ENCODE peak calls at places on chromosomes 1 and 21, in six cellular contexts. One of them, this sample, is unnamed.

GRCh38 chr1:47755368-47755990 is 241.7 kb downstream of the TRABD2B start:
- DNase-seq in activated effector memory CD4-positive, alpha-beta T cell treated with Interleukin-2 at 50 U/mL for 16 hours: no peak
- DNase-seq in bronchial epithelial cell: peak; percentile 8
- DNase-seq in ecto neural progenitor cell: peak; percentile 72
- DNase-seq in upper lobe of right lung: no peak
- DNase-seq in non-pigmented ciliary epithelial cell: no peak
- DNase-seq in this sample: no peak

GRCh38 chr1:204447736-204448135 is 36.1 kb upstream of the PPP1R15B start:
- DNase-seq in bronchial epithelial cell: no peak
- DNase-seq in upper lobe of right lung: no peak
- DNase-seq in non-pigmented ciliary epithelial cell: no peak
- DNase-seq in activated effector memory CD4-positive, alpha-beta T cell treated with Interleukin-2 at 50 U/mL for 16 hours: no peak
- DNase-seq in ecto neural progenitor cell: no peak
- DNase-seq in this sample: no peak

GRCh38 chr21:29991624-29992023 is 51.8 kb upstream of the GRIK1 start:
- DNase-seq in upper lobe of right lung: no peak
- DNase-seq in non-pigmented ciliary epithelial cell: no peak
- DNase-seq in activated effector memory CD4-positive, alpha-beta T cell treated with Interleukin-2 at 50 U/mL for 16 hours: no peak
- DNase-seq in ecto neural progenitor cell: peak; percentile 51
- DNase-seq in bronchial epithelial cell: no peak
- DNase-seq in this sample: no peak

GRCh38 chr21:22201669-22202068 is 1203.5 kb downstream of the NCAM2 start:
- DNase-seq in activated effector memory CD4-positive, alpha-beta T cell treated with Interleukin-2 at 50 U/mL for 16 hours: no peak
- DNase-seq in non-pigmented ciliary epithelial cell: no peak
- DNase-seq in ecto neural progenitor cell: no peak
- DNase-seq in bronchial epithelial cell: no peak
- DNase-seq in upper lobe of right lung: no peak
- DNase-seq in this sample: no peak

GRCh38 chr1:167474191-167474641 is 44.1 kb downstream of the CD247 start:
- DNase-seq in bronchial epithelial cell: no peak
- DNase-seq in upper lobe of right lung: peak; percentile 13
- DNase-seq in activated effector memory CD4-positive, alpha-beta T cell treated with Interleukin-2 at 50 U/mL for 16 hours: no peak
- DNase-seq in ecto neural progenitor cell: no peak
- DNase-seq in non-pigmented ciliary epithelial cell: no peak
- DNase-seq in this sample: no peak

GRCh38 chr21:39377444-39378050 is 28.7 kb upstream of the HMGN1 start:
- DNase-seq in non-pigmented ciliary epithelial cell: no peak
- DNase-seq in ecto neural progenitor cell: no peak
- DNase-seq in bronchial epithelial cell: peak; percentile 64
- DNase-seq in upper lobe of right lung: no peak
- DNase-seq in activated effector memory CD4-positive, alpha-beta T cell treated with Interleukin-2 at 50 U/mL for 16 hours: no peak
- DNase-seq in this sample: no peak

GRCh38 chr1:50980505-50980904 is 10.5 kb downstream of the CDKN2C start:
- DNase-seq in bronchial epithelial cell: no peak
- DNase-seq in non-pigmented ciliary epithelial cell: no peak
- DNase-seq in activated effector memory CD4-positive, alpha-beta T cell treated with Interleukin-2 at 50 U/mL for 16 hours: no peak
- DNase-seq in upper lobe of right lung: no peak
- DNase-seq in ecto neural progenitor cell: no peak
- DNase-seq in this sample: no peak

GRCh38 chr1:179016694-179017382 is 8.9 kb upstream of the FAM20B start:
- DNase-seq in bronchial epithelial cell: peak; percentile 92
- DNase-seq in ecto neural progenitor cell: no peak
- DNase-seq in non-pigmented ciliary epithelial cell: peak; percentile 56
- DNase-seq in activated effector memory CD4-positive, alpha-beta T cell treated with Interleukin-2 at 50 U/mL for 16 hours: no peak
- DNase-seq in upper lobe of right lung: peak; percentile 92
- DNase-seq in this sample: peak; percentile 97

GRCh38 chr1:156987715-156988114 is 57.8 kb downstream of the ARHGEF11 start:
- DNase-seq in ecto neural progenitor cell: no peak
- DNase-seq in activated effector memory CD4-positive, alpha-beta T cell treated with Interleukin-2 at 50 U/mL for 16 hours: no peak
- DNase-seq in non-pigmented ciliary epithelial cell: no peak
- DNase-seq in upper lobe of right lung: no peak
- DNase-seq in bronchial epithelial cell: no peak
- DNase-seq in this sample: no peak

GRCh38 chr1:22969224-22969829 is 3.3 kb downstream of the LACTBL1 start:
- DNase-seq in non-pigmented ciliary epithelial cell: peak; percentile 47
- DNase-seq in ecto neural progenitor cell: no peak
- DNase-seq in bronchial epithelial cell: peak; percentile 62
- DNase-seq in upper lobe of right lung: peak; percentile 12
- DNase-seq in activated effector memory CD4-positive, alpha-beta T cell treated with Interleukin-2 at 50 U/mL for 16 hours: no peak
- DNase-seq in this sample: no peak

GRCh38 chr21:44870748-44871495 is 2.6 kb downstream of the PTTG1IP start:
- DNase-seq in activated effector memory CD4-positive, alpha-beta T cell treated with Interleukin-2 at 50 U/mL for 16 hours: peak; percentile 25
- DNase-seq in ecto neural progenitor cell: no peak
- DNase-seq in non-pigmented ciliary epithelial cell: no peak
- DNase-seq in bronchial epithelial cell: peak; percentile 39
- DNase-seq in upper lobe of right lung: peak; percentile 67
- DNase-seq in this sample: no peak

GRCh38 chr1:33060579-33061083 is 20.3 kb upstream of the AZIN2 start:
- DNase-seq in activated effector memory CD4-positive, alpha-beta T cell treated with Interleukin-2 at 50 U/mL for 16 hours: no peak
- DNase-seq in upper lobe of right lung: peak; percentile 69
- DNase-seq in bronchial epithelial cell: peak; percentile 68
- DNase-seq in ecto neural progenitor cell: no peak
- DNase-seq in non-pigmented ciliary epithelial cell: peak; percentile 89
- DNase-seq in this sample: no peak

GRCh38 chr1:218430802-218431201 is 85.7 kb downstream of the TGFB2 start:
- DNase-seq in ecto neural progenitor cell: no peak
- DNase-seq in activated effector memory CD4-positive, alpha-beta T cell treated with Interleukin-2 at 50 U/mL for 16 hours: no peak
- DNase-seq in non-pigmented ciliary epithelial cell: no peak
- DNase-seq in upper lobe of right lung: no peak
- DNase-seq in bronchial epithelial cell: no peak
- DNase-seq in this sample: no peak

GRCh38 chr1:93206567-93206954 is 26.0 kb downstream of the CCDC18 start:
- DNase-seq in bronchial epithelial cell: no peak
- DNase-seq in upper lobe of right lung: no peak
- DNase-seq in ecto neural progenitor cell: no peak
- DNase-seq in activated effector memory CD4-positive, alpha-beta T cell treated with Interleukin-2 at 50 U/mL for 16 hours: no peak
- DNase-seq in non-pigmented ciliary epithelial cell: no peak
- DNase-seq in this sample: no peak

GRCh38 chr1:175267716-175268416 is 75.3 kb upstream of the KIAA0040 start:
- DNase-seq in non-pigmented ciliary epithelial cell: no peak
- DNase-seq in activated effector memory CD4-positive, alpha-beta T cell treated with Interleukin-2 at 50 U/mL for 16 hours: no peak
- DNase-seq in upper lobe of right lung: no peak
- DNase-seq in bronchial epithelial cell: no peak
- DNase-seq in ecto neural progenitor cell: no peak
- DNase-seq in this sample: peak; percentile 94

GRCh38 chr1:229067546-229067945 is 203.4 kb upstream of the RAB4A start:
- DNase-seq in upper lobe of right lung: no peak
- DNase-seq in bronchial epithelial cell: no peak
- DNase-seq in activated effector memory CD4-positive, alpha-beta T cell treated with Interleukin-2 at 50 U/mL for 16 hours: no peak
- DNase-seq in ecto neural progenitor cell: no peak
- DNase-seq in non-pigmented ciliary epithelial cell: no peak
- DNase-seq in this sample: peak; percentile 55

GRCh38 chr1:2948001-2948750 is 73.1 kb upstream of the ACTRT2 start:
- DNase-seq in upper lobe of right lung: peak; percentile 40
- DNase-seq in bronchial epithelial cell: no peak
- DNase-seq in activated effector memory CD4-positive, alpha-beta T cell treated with Interleukin-2 at 50 U/mL for 16 hours: no peak
- DNase-seq in ecto neural progenitor cell: no peak
- DNase-seq in non-pigmented ciliary epithelial cell: no peak
- DNase-seq in this sample: no peak

GRCh38 chr1:187871177-187871576 is 1042.4 kb downstream of the PLA2G4A start:
- DNase-seq in upper lobe of right lung: no peak
- DNase-seq in activated effector memory CD4-positive, alpha-beta T cell treated with Interleukin-2 at 50 U/mL for 16 hours: no peak
- DNase-seq in bronchial epithelial cell: no peak
- DNase-seq in ecto neural progenitor cell: no peak
- DNase-seq in non-pigmented ciliary epithelial cell: no peak
- DNase-seq in this sample: no peak

This sample was measured in esophagus muscularis mucosa.